ENCODE peak calls at places on chromosomes 11 and 22, in nine cellular contexts. D, E, I, C, B, Z, A, Y and G are unnamed samples. For H3K27me3, the result is how much of the 10 kb centered on the place peaks cover.

GRCh38 chr11:662689-663274 is 25.7 kb downstream of the DRD4 start:
- DNase-seq in D (peak), E (peak), I (no peak), C (peak), B (peak), Z (peak), A (peak), Y (peak), G (peak)

GRCh38 chr22:19852177-19852781 is 2.4 kb downstream of the GNB1L start:
- DNase-seq in D (no peak), E (no peak), I (no peak), C (no peak), B (no peak), Z (no peak), A (no peak), Y (no peak), G (no peak)

GRCh38 chr11:3021125-3021524 is 29.0 kb upstream of the NAP1L4 start:
- DNase-seq in D (peak), E (no peak), I (no peak), C (peak), B (no peak), Z (peak), A (no peak), Y (peak), G (no peak)

GRCh38 chr11:123054301-123055065 is 7.5 kb downstream of the HSPA8 start:
- DNase-seq in D (peak), E (peak), I (peak), C (peak), B (no peak), Z (peak), A (peak), Y (peak), G (peak)

GRCh38 chr11:32892355-32893090 is at the start of gene QSER1:
- DNase-seq in D (peak), E (peak), I (peak), C (peak), B (peak), Z (no peak), A (no peak), Y (peak), G (peak)

GRCh38 chr11:6566704-6567370 is 36.6 kb downstream of the RRP8 start:
- DNase-seq in D (no peak), E (no peak), I (no peak), C (no peak), B (no peak), Z (no peak), A (no peak), Y (no peak), G (no peak)

GRCh38 chr11:128289048-128289447 is 298.3 kb downstream of the ETS1 start:
- DNase-seq in D (no peak), E (no peak), I (no peak), C (no peak), B (no peak), Z (no peak), A (no peak), Y (no peak), G (no peak)

GRCh38 chr22:45785458-45785857 is 113.8 kb downstream of the ATXN10 start:
- DNase-seq in D (no peak), E (no peak), I (no peak), C (no peak), B (no peak), Z (no peak), A (no peak), Y (no peak), G (peak)

GRCh38 chr11:108588287-108588686 is 5.3 kb downstream of the EXPH5 start:
- DNase-seq in D (no peak), E (no peak), I (no peak), C (no peak), B (no peak), Z (no peak), A (no peak), Y (no peak), G (no peak)

GRCh38 chr11:121533556-121534050 is 80.8 kb upstream of the SORL1-AS1 start:
- DNase-seq in D (no peak), E (no peak), I (no peak), C (no peak), B (no peak), Z (no peak), A (no peak), Y (no peak), G (no peak)

GRCh38 chr11:121535122-121535796 is 82.5 kb upstream of the SORL1-AS1 start:
- DNase-seq in D (no peak), E (no peak), I (no peak), C (no peak), B (no peak), Z (no peak), A (no peak), Y (no peak), G (peak)

GRCh38 chr11:121536116-121536515 is 83.3 kb upstream of the SORL1-AS1 start:
- DNase-seq in D (no peak), E (no peak), I (no peak), C (no peak), B (no peak), Z (no peak), A (no peak), Y (no peak), G (no peak)

GRCh38 chr11:121538054-121538453 is 85.3 kb upstream of the SORL1-AS1 start:
- DNase-seq in D (no peak), E (no peak), I (no peak), C (no peak), B (no peak), Z (no peak), A (no peak), Y (no peak), G (no peak)

GRCh38 chr11:121534131-121535093 is 81.6 kb upstream of the SORL1-AS1 start:
- DNase-seq in D (no peak), E (no peak), I (no peak), C (no peak), B (no peak), Z (no peak), A (no peak), Y (no peak), G (peak)
- H3K27ac ChIP-seq in D (no peak), E (no peak), I (no peak), C (no peak), B (no peak), Z (no peak), A (no peak), Y (no peak), G (no peak)

GRCh38 chr11:17714870-17715269 is 4.5 kb upstream of the MYOD1 start:
- DNase-seq in D (no peak), E (no peak), I (no peak), C (no peak), B (no peak), Z (no peak), A (no peak), Y (no peak), G (no peak)
- H3K27me3 ChIP-seq in D (half or more), E (under half), I (under half), C (under half), B (under half), Z (under half), A (under half), Y (under half), G (half or more)

GRCh38 chr22:20972014-20972797 is 5.2 kb downstream of the AIFM3 start:
- DNase-seq in D (no peak), E (no peak), I (no peak), C (no peak), B (no peak), Z (no peak), A (no peak), Y (peak), G (no peak)

GRCh38 chr22:20974336-20974955 is 7.4 kb downstream of the AIFM3 start:
- DNase-seq in D (no peak), E (no peak), I (no peak), C (no peak), B (no peak), Z (no peak), A (no peak), Y (no peak), G (no peak)

GRCh38 chr22:20973634-20974286 is 6.7 kb downstream of the AIFM3 start:
- DNase-seq in D (no peak), E (no peak), I (no peak), C (no peak), B (no peak), Z (no peak), A (no peak), Y (no peak), G (no peak)

GRCh38 chr22:20970939-20971657 is 4.0 kb downstream of the AIFM3 start:
- DNase-seq in D (no peak), E (no peak), I (no peak), C (no peak), B (no peak), Z (no peak), A (no peak), Y (peak), G (no peak)

DNA sequence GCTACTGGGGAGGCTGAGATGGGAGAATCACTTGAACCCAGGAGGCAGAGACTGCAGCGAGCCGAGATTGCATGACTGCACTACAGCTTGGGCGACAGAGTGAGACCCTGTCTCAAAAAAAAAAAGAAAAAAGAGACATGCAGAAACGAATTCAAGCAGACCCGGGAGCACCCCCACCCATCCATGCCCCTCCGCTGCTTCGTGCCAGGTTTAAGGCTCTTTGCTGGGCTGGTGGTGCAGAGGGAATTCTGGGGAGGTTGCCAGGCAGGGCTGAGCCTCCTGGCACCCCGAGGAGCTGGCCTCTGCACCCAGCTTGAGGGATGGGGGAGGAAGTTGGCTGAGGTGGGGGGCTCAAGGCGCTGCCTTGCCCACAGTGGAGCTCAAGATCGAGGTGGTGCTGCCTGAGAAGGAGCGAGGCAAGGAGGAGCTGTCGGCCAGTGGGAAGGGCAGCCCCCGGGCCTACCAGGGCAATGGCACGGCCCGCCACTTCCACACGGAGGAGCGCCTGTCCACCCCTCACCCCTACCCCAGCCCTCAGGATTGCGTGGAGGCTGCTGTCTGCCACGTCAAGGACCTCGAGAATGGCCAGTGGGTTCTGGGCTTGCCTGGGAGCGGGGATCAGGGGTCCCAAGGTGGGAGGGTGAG is 6.0 kb downstream of the AIFM3 start:
- DNase-seq in D (no peak), E (no peak), I (no peak), C (no peak), B (no peak), Z (no peak), A (no peak), Y (no peak), G (no peak)
- H3K27ac ChIP-seq in D (no peak), E (no peak), I (no peak), C (no peak), B (no peak), Z (no peak), A (no peak), Y (no peak), G (no peak)

GRCh38 chr22:22210375-22210774 is 34.2 kb upstream of the VPREB1 start:
- DNase-seq in D (no peak), E (no peak), I (no peak), C (no peak), B (peak), Z (peak), A (peak), Y (no peak), G (peak)
- H3K27me3 ChIP-seq in D (half or more), E (under half), I (under half), C (half or more), B (under half), Z (under half), A (under half), Y (under half), G (under half)

DNA sequence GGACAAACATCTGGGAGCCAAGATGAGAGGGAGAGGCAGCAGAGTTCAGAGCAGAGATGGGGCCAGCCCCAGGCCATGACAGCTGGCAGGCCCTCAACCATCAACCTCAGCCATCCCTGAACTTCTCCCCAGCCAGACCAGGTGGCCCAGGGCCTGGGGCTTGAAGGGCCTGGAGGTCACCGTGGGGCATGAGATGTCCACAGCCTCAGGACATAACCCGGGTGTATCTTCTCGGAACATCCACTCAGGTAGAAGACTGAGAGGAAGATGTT is 12.4 kb upstream of the SLC39A13 start:
- DNase-seq in D (no peak), E (no peak), I (no peak), C (no peak), B (no peak), Z (no peak), A (no peak), Y (no peak), G (no peak)
- H3K27ac ChIP-seq in D (no peak), E (peak), I (peak), C (no peak), B (no peak), Z (no peak), A (no peak), Y (no peak), G (no peak)

GRCh38 chr22:22026157-22026831 is 43.7 kb upstream of the TOP3B start:
- DNase-seq in D (no peak), E (no peak), I (peak), C (no peak), B (no peak), Z (no peak), A (no peak), Y (no peak), G (no peak)
- H3K27me3 ChIP-seq in D (under half), E (under half), I (under half), C (under half), B (under half), Z (under half), A (under half), Y (under half), G (under half)

DNA sequence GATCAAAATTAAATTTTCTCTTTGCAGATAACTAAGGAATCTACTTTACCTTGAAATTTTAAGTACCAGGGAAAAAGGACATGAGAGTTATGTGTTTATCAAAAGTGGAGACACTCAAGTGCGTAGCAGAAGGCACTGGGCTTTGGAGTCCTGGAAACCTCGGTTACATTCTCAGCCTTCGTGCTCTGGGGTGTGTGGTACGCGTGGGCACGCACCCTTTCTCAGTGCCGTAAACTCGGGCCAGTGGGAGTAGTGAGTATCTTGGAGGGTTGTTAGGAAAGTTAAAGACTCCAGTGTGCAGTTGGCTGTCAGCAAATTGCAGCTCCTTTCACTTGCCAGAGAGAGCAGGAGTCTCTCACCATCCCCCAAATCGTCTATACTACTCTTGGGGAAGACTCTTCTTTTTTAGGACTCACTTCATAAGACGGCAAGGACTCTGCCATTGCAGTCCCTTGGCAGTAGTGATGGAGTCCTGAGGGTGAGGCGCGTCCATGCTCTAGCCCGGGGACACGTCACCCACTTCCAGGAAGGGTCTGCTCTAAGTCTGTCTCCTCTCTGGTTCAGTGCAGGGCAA is 171.8 kb downstream of the TBC1D22A start:
- DNase-seq in D (no peak), E (no peak), I (no peak), C (no peak), B (no peak), Z (no peak), A (no peak), Y (no peak), G (no peak)
- H3K27ac ChIP-seq in D (no peak), E (no peak), I (no peak), C (no peak), B (no peak), Z (no peak), A (peak), Y (no peak), G (peak)

GRCh38 chr22:20926243-20926642 is 9.0 kb downstream of the CRKL start:
- DNase-seq in D (no peak), E (no peak), I (no peak), C (no peak), B (no peak), Z (no peak), A (no peak), Y (peak), G (no peak)

GRCh38 chr22:20927940-20928572 is 10.8 kb downstream of the CRKL start:
- DNase-seq in D (no peak), E (no peak), I (no peak), C (no peak), B (no peak), Z (no peak), A (no peak), Y (no peak), G (no peak)

GRCh38 chr22:20931126-20931654 is 14.0 kb downstream of the CRKL start:
- DNase-seq in D (no peak), E (no peak), I (no peak), C (no peak), B (no peak), Z (no peak), A (no peak), Y (no peak), G (no peak)

GRCh38 chr22:20928573-20928967 is 11.4 kb downstream of the CRKL start:
- DNase-seq in D (no peak), E (no peak), I (no peak), C (no peak), B (no peak), Z (no peak), A (no peak), Y (no peak), G (no peak)

DNA sequence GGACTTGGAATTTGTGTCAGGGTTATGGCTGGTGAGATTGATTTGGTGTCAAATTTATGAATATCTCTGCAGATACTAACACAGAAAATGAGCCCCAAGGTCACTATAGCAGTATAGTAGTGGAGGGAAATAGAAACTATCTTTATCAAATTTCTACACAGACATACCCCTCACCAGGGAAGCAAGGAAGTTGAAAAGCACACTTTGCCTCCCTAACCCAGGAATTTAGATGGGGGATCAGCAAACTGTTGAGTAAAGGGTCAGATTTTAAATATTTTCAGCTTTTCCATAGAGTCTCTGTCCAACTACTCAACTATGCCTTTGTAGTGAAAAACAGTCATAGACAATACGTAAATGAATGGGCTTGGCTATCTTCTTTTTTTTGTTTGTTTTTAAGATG is 12.8 kb downstream of the CRKL start:
- DNase-seq in D (no peak), E (no peak), I (no peak), C (no peak), B (no peak), Z (no peak), A (no peak), Y (no peak), G (no peak)
- H3K27me3 ChIP-seq in D (under half), E (under half), I (under half), C (under half), B (under half), Z (under half), A (under half), Y (under half), G (under half)

GRCh38 chr22:27214691-27215090 is 557.3 kb downstream of the MIAT start:
- DNase-seq in D (no peak), E (no peak), I (no peak), C (no peak), B (no peak), Z (no peak), A (no peak), Y (no peak), G (no peak)
- H3K27ac ChIP-seq in D (no peak), E (peak), I (no peak), C (no peak), B (no peak), Z (no peak), A (peak), Y (no peak), G (no peak)